ENCODE peak calls at places on chromosomes 3 and 15, in five cellular contexts. H is H9, Y is cardiac fibroblast, C is progenitor cell of endocrine pancreas, L is mucosa of descending colon. K is an unnamed sample.

GRCh38 chr3:149299938-149300791 is 33.3 kb downstream of the TM4SF18 start:
- DNase-seq in H (no peak), Y (peak; percentile 94), C (no peak), L (no peak), K (peak; percentile 98)

GRCh38 chr15:85125056-85125661 is 143.5 kb downstream of the PDE8A start:
- DNase-seq in H (peak; percentile 39), Y (peak; percentile 57), C (no peak), L (no peak), K (peak; percentile 63)

GRCh38 chr15:34693053-34693744 is 61.6 kb downstream of the GJD2 start:
- DNase-seq in H (no peak), Y (peak; percentile 61), C (no peak), L (no peak), K (peak; percentile 48)

GRCh38 chr15:40575113-40575512 is 6.0 kb downstream of the RPUSD2 start:
- DNase-seq in H (no peak), Y (no peak), C (no peak), L (no peak), K (no peak)

GRCh38 chr15:35738370-35738769 is 192.4 kb upstream of the DPH6 start:
- DNase-seq in H (peak; percentile 33), Y (peak; percentile 90), C (no peak), L (no peak), K (peak; percentile 87)

GRCh38 chr3:140097874-140098273 is 162.9 kb downstream of the CLSTN2 start:
- DNase-seq in H (no peak), Y (no peak), C (no peak), L (no peak), K (no peak)

GRCh38 chr3:51686512-51687215 is 15.6 kb downstream of the TEX264 start:
- DNase-seq in H (peak; percentile 53), Y (peak; percentile 76), C (no peak), L (peak; percentile 89), K (peak; percentile 63)

GRCh38 chr15:81229596-81229995 is 32.9 kb downstream of the IL16 start:
- DNase-seq in H (no peak), Y (no peak), C (no peak), L (peak; percentile 54), K (no peak)

GRCh38 chr15:58258501-58259274 is 120.5 kb downstream of the AQP9 start:
- DNase-seq in H (no peak), Y (no peak), C (no peak), L (no peak), K (peak; percentile 98)

GRCh38 chr3:143885803-143886427 is 37.6 kb upstream of the SLC9A9 start:
- DNase-seq in H (peak; percentile 48), Y (peak; percentile 62), C (no peak), L (no peak), K (peak; percentile 52)

GRCh38 chr3:12961726-12962036 is 111.5 kb downstream of the IQSEC1 start:
- DNase-seq in H (no peak), Y (no peak), C (no peak), L (no peak), K (no peak)

GRCh38 chr3:188266581-188267274 is 112.8 kb downstream of the LPP start:
- DNase-seq in H (no peak), Y (peak; percentile 89), C (no peak), L (no peak), K (no peak)

GRCh38 chr15:62164500-62165028 is 521 bp downstream of the C2CD4B start:
- DNase-seq in H (peak; percentile 58), Y (peak; percentile 12), C (peak; percentile 26), L (peak; percentile 49), K (peak; percentile 5)

GRCh38 chr3:94564247-94564646 is 501.4 kb downstream of the NSUN3 start:
- DNase-seq in H (no peak), Y (no peak), C (no peak), L (no peak), K (no peak)

GRCh38 chr3:100254168-100254777 is 6.5 kb upstream of the TBC1D23 start:
- DNase-seq in H (peak; percentile 67), Y (peak; percentile 83), C (peak; percentile 22), L (no peak), K (peak; percentile 59)

GRCh38 chr15:92062505-92062904 is 209.0 kb downstream of the SLCO3A1 start:
- DNase-seq in H (no peak), Y (no peak), C (no peak), L (no peak), K (no peak)

GRCh38 chr3:23662079-23662617 is 143.6 kb upstream of the UBE2E1 start:
- DNase-seq in H (no peak), Y (no peak), C (no peak), L (no peak), K (no peak)

GRCh38 chr15:84108725-84109124 is 126.8 kb upstream of the GOLGA6L4 start:
- DNase-seq in H (no peak), Y (peak; percentile 48), C (no peak), L (no peak), K (peak; percentile 33)

GRCh38 chr15:25862469-25863066 is 559 bp downstream of the ATP10A start:
- DNase-seq in H (peak; percentile 51), Y (peak; percentile 41), C (no peak), L (peak; percentile 53), K (peak; percentile 69)

GRCh38 chr3:123070471-123070870 is 3.6 kb downstream of the PDIA5 start:
- DNase-seq in H (peak; percentile 28), Y (no peak), C (no peak), L (no peak), K (no peak)

GRCh38 chr3:15241341-15241740 is 35.3 kb downstream of the CAPN7 start:
- DNase-seq in H (no peak), Y (peak; percentile 9), C (no peak), L (no peak), K (peak; percentile 23)

GRCh38 chr15:80693682-80694623 is 1.2 kb upstream of the ABHD17C start:
- DNase-seq in H (no peak), Y (no peak), C (no peak), L (no peak), K (no peak)

GRCh38 chr3:58260261-58260731 is 22.7 kb downstream of the ABHD6 start:
- DNase-seq in H (no peak), Y (peak; percentile 81), C (no peak), L (no peak), K (peak; percentile 29)

GRCh38 chr15:77180757-77181156 is 109.8 kb upstream of the TSPAN3 start:
- DNase-seq in H (no peak), Y (peak; percentile 47), C (no peak), L (no peak), K (peak; percentile 29)

GRCh38 chr3:51382947-51383578 is 2.0 kb upstream of the MANF start:
- DNase-seq in H (no peak), Y (no peak), C (no peak), L (no peak), K (no peak)

GRCh38 chr15:91849749-91850161 is 3.8 kb upstream of the SLCO3A1 start:
- DNase-seq in H (no peak), Y (peak; percentile 81), C (no peak), L (no peak), K (peak; percentile 74)

GRCh38 chr3:179876440-179876839 is 160.3 kb downstream of the PEX5L start:
- DNase-seq in H (no peak), Y (no peak), C (no peak), L (no peak), K (no peak)

GRCh38 chr3:20215636-20216035 is 29.6 kb upstream of the SGO1 start:
- DNase-seq in H (no peak), Y (no peak), C (no peak), L (no peak), K (peak; percentile 12)

GRCh38 chr15:70853855-70854668 is at the start of gene LARP6:
- DNase-seq in H (peak; percentile 72), Y (peak; percentile 29), C (peak; percentile 58), L (no peak), K (no peak)

GRCh38 chr15:27036210-27036609 is 65.2 kb downstream of the GABRG3 start:
- DNase-seq in H (no peak), Y (no peak), C (no peak), L (no peak), K (no peak)

GRCh38 chr3:72272356-72272755 is 487.4 kb upstream of the PROK2 start:
- DNase-seq in H (no peak), Y (no peak), C (no peak), L (no peak), K (no peak)

DNA sequence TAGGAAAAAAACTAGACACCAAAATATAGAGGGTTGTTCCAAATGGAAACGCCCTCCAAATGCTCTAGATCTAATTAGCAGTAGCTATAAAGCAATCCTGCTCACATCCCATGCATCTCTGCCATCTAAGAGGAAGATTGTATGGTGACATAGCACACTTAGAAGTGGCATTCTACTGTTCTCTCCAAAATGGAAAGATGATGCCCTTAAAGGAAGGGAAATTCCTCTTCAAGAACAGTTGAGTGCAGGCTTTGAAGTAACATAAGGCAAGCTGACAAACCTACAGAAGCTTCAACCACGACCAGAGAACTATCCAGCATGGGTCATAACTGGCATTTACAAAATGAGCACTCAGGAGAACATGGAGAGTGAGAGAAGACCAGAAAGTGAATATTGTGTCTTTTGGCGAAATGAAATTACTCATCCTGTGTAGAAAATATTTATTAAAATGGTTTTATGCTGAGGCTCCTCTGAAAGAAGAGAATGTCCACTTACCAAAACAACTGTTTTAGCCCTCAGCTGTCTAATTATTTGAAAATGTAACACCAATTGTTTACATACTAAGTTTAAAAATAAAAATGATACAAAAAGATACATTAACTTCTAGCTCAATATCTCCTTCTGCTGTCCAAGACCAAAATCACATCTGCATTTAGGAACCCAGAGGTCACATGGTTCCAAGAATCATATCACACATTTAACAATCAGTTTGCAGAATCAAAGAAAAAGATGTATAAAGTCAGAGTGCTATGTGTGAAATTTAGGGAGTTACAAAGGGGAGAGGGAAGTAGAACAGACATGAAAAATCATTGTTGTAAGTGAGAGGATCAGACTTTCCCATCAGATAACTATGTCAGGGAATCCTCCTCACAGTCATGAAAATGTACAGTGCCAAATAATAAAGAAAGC is 216.9 kb downstream of the ATP8B4 start:
- DNase-seq in H (no peak), Y (peak; percentile 78), C (no peak), L (no peak), K (peak; percentile 41)
- TF ChIP-seq CTCF in H (no peak), Y (peak; percentile 51), C (no peak), L (no peak), K (peak; percentile 44)

GRCh38 chr3:118501152-118501551 is 533.5 kb downstream of the IGSF11 start:
- DNase-seq in H (peak; percentile 71), Y (no peak), C (no peak), L (peak; percentile 50), K (peak; percentile 22)
- TF ChIP-seq CTCF in H (peak; percentile 49), Y (no peak), C (peak; percentile 18), L (no peak), K (no peak)

DNA sequence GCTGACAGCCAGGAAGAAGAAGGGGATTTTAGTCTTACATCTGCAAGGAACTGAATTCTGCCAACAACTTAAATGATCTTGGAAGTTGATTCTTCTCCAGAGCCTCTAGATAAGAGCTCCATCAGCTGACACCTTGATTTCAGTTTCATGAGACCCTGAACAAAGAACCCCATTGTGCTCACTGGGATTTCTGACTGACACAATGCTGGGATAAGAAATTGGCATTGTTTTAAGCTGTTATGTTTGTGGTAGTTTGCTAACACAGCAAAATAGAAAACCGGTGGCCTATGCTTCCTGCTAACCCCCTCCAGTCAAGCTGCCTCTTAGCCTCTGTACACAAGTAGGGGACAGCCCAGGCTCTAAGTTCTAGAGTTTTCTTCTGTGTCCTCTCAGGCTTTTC is 36.2 kb downstream of the MASP1 start:
- DNase-seq in H (no peak), Y (no peak), C (no peak), L (no peak), K (no peak)
- TF ChIP-seq CTCF in H (no peak), Y (no peak), C (no peak), L (no peak), K (no peak)

DNA sequence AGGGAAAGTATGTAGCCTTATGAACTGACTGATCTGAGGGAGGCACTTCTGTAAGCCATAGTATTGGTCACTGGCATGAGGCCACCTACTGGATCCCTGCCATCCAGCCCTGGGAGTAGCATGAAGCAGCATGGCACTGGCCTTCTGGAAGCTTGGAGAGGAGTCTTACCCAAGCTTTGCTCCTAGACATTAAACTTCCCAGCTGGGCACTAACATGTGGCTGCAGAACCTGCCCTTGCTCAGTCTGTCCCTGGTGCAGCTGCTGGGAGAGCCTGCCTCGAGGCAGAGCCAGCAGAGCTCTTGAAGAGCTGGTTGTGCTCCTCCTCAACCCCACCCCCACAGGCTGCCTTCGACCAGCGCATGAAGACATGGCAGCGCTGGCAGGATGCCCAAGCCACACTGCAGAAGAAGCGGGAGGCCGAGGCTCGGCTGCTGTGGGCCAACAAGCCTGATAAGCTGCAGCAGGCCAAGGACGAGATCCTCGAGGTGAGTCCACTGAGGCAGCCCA is 17.2 kb upstream of the SNX22 start:
- DNase-seq in H (no peak), Y (no peak), C (no peak), L (no peak), K (peak; percentile 8)
- TF ChIP-seq CTCF in H (no peak), Y (no peak), C (no peak), L (no peak), K (no peak)

K was measured in epithelial cell of esophagus.